ENCODE peak calls at places on chromosomes 16 and 17, in four cellular contexts. E is GM23338, O is HL-60, H is AG04450. R is an unnamed sample.

GRCh38 chr16:57042157-57043111 is 49.9 kb upstream of the CPNE2 start:
- DNase-seq in E (no peak), O (peak), H (no peak), R (no peak)

GRCh38 chr17:283911-284675 is 68.5 kb downstream of the RPH3AL start:
- DNase-seq in E (no peak), O (no peak), H (no peak), R (peak)

GRCh38 chr17:57939797-57940196 is 15.4 kb downstream of the CUEDC1 start:
- DNase-seq in E (no peak), O (peak), H (no peak), R (peak)

GRCh38 chr17:35865412-35866355 is 3.0 kb downstream of the HEATR9 start:
- DNase-seq in E (no peak), O (no peak), H (no peak), R (no peak)

GRCh38 chr17:70901870-70902269 is 732.5 kb downstream of the KCNJ2 start:
- DNase-seq in E (no peak), O (no peak), H (no peak), R (no peak)

GRCh38 chr17:57404807-57405485 is 148.6 kb downstream of the MSI2 start:
- DNase-seq in E (no peak), O (no peak), H (no peak), R (no peak)

GRCh38 chr17:56887552-56888467 is 26.0 kb downstream of the TRIM25 start:
- DNase-seq in E (no peak), O (no peak), H (no peak), R (no peak)

GRCh38 chr17:51371732-51372151 is 111.4 kb downstream of the UTP18 start:
- DNase-seq in E (peak), O (peak), H (no peak), R (no peak)

GRCh38 chr16:3509470-3509928 is 8.7 kb downstream of the CLUAP1 start:
- DNase-seq in E (no peak), O (peak), H (no peak), R (no peak)

GRCh38 chr16:71895679-71896385 is 501 bp downstream of the IST1 start:
- DNase-seq in E (peak), O (peak), H (no peak), R (peak)

GRCh38 chr16:87447323-87447722 is 45.5 kb downstream of the ZCCHC14 start:
- DNase-seq in E (no peak), O (no peak), H (peak), R (no peak)

GRCh38 chr16:89110641-89111040 is 17.0 kb downstream of the ACSF3 start:
- DNase-seq in E (no peak), O (no peak), H (no peak), R (peak)

GRCh38 chr16:49621240-49622083 is 234.4 kb downstream of the ZNF423 start:
- DNase-seq in E (no peak), O (no peak), H (no peak), R (no peak)
- H3K27ac ChIP-seq in E (no peak), O (no peak), H (no peak), R (peak)

DNA sequence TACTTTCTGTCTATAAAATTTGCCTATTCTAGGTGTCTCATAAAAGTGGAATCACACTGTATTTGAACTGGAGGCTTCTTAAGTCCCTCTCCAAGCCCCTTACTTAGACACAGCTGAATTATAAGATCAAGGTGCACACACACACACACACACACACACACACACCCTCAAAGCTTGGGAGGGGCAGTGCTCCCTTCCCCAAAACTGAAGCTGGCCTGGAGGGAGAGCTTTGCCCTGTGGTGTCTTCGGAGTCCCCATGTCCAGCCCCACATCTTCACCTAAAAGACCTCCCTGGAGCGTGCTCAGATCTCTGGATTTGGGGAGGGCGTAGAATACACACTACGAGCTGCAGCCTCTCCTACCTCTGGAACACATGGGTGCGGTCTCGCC is 828 bp downstream of the EMP2 start:
- DNase-seq in E (no peak), O (no peak), H (no peak), R (no peak)
- H3K4me3 ChIP-seq in E (peak), O (no peak), H (peak), R (peak)

GRCh38 chr17:7440113-7440822 is 956 bp downstream of the FGF11 start:
- DNase-seq in E (peak), O (no peak), H (no peak), R (peak)

GRCh38 chr17:7442142-7442541 is 2.7 kb upstream of the CHRNB1 start:
- DNase-seq in E (no peak), O (no peak), H (no peak), R (no peak)

GRCh38 chr17:7441202-7441705 is 1.9 kb downstream of the FGF11 start:
- DNase-seq in E (peak), O (no peak), H (no peak), R (no peak)

GRCh38 chr17:7439462-7440112 is at the start of gene FGF11:
- DNase-seq in E (peak), O (no peak), H (no peak), R (no peak)

GRCh38 chr17:7440823-7441174 is 1.5 kb downstream of the FGF11 start:
- DNase-seq in E (peak), O (no peak), H (no peak), R (no peak)
- TF ChIP-seq CTCF in E (no peak), O (no peak), H (no peak), R (no peak)

GRCh38 chr17:15263680-15264079 is 1.4 kb downstream of the PMP22 start:
- DNase-seq in E (no peak), O (no peak), H (no peak), R (no peak)
- H3K27ac ChIP-seq in E (no peak), O (no peak), H (peak), R (peak)

DNA sequence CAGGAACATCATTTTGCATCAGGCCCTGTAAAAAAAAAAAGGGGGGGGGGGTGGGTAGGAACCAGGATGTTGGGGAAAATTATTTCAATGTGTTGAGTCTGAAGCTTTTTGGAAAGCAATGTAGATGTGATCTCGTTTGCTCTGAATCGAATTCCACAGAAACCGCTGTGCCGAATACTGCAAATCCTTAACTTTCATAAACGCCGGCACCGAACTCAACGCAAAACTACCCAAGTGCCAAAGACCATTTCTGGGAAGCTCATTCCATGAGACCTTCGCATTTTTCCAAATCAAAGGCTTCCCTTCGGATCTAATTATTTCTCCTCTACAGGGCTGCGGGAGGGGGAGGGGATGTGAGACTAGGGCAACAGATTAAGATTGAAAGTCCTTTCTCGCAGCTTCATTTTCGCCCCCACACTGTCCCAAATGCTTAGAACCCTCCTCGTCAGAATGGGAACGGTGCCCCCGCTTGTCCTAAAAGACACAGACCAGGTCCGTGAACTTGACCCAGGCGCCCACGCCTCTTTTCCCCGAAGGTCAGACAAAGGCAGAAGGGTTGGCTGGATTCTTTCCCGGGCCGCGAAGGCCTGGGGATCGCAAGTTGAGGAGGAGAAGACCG is 4.0 kb downstream of the PRAC1 start:
- DNase-seq in E (peak), O (no peak), H (no peak), R (no peak)
- H3K4me3 ChIP-seq in E (peak), O (no peak), H (no peak), R (no peak)

GRCh38 chr17:29115906-29116651 is 64.1 kb downstream of the MYO18A start:
- DNase-seq in E (peak), O (peak), H (no peak), R (no peak)
- TF ChIP-seq CTCF in E (peak), O (peak), H (peak), R (peak)

GRCh38 chr17:61289408-61290385 is 109.9 kb upstream of the TBX2 start:
- DNase-seq in E (no peak), O (no peak), H (no peak), R (no peak)
- H3K27ac ChIP-seq in E (no peak), O (no peak), H (no peak), R (no peak)

GRCh38 chr17:42853004-42853403 is 2.0 kb downstream of the AOC3 start:
- DNase-seq in E (no peak), O (no peak), H (no peak), R (no peak)
- H3K4me3 ChIP-seq in E (no peak), O (no peak), H (no peak), R (peak)

R was measured in lower lobe of right lung.